ENCODE peak calls at places on chromosomes 2 and 18, in five cellular contexts. B is AG04450, S is AG10803, E is AG09309, G is A549. J is an unnamed sample.

GRCh38 chr18:79875931-79876461 is 75.5 kb downstream of the SLC66A2 start:
- DNase-seq in S (no peak), E (no peak), B (no peak), G (no peak), J (no peak)

GRCh38 chr2:238330391-238330790 is 10.1 kb downstream of the TRAF3IP1 start:
- DNase-seq in S (no peak), E (no peak), G (no peak), B (no peak), J (no peak)

GRCh38 chr2:25491003-25491696 is 149.4 kb upstream of the DNMT3A start:
- DNase-seq in B (no peak), S (peak), G (peak), E (peak), J (no peak)

GRCh38 chr2:224104668-224105386 is 65.7 kb upstream of the SERPINE2 start:
- DNase-seq in S (peak), E (no peak), G (no peak), B (no peak), J (no peak)

GRCh38 chr2:3807853-3808252 is 104.5 kb downstream of the DCDC2C start:
- DNase-seq in G (no peak), E (no peak), S (peak), B (peak), J (no peak)

GRCh38 chr2:72892506-72893173 is 5.4 kb downstream of the SPR start:
- DNase-seq in S (peak), E (no peak), G (peak), B (peak), J (peak)

GRCh38 chr2:26401739-26402541 is at the start of gene DRC1:
- DNase-seq in B (peak), G (peak), S (peak), E (peak), J (peak)

GRCh38 chr2:171687287-171688128 is at the start of gene DYNC1I2:
- DNase-seq in B (peak), G (peak), E (peak), S (peak), J (peak)

GRCh38 chr2:96839288-96839874 is 4.4 kb downstream of the ANKRD23 start:
- DNase-seq in G (no peak), S (peak), B (no peak), E (no peak), J (no peak)

GRCh38 chr2:162125138-162125537 is 26.9 kb downstream of the GCG start:
- DNase-seq in S (peak), B (no peak), E (no peak), G (no peak), J (no peak)

GRCh38 chr18:45589559-45590041 is 25.7 kb upstream of the SLC14A2 start:
- DNase-seq in S (peak), E (peak), B (peak), G (no peak), J (no peak)

GRCh38 chr2:66577331-66578041 is 142.6 kb downstream of the MEIS1 start:
- DNase-seq in B (no peak), E (no peak), G (peak), S (no peak), J (peak)

GRCh38 chr2:48230834-48231233 is 299.1 kb upstream of the STON1 start:
- DNase-seq in B (no peak), G (no peak), E (no peak), S (no peak), J (no peak)

GRCh38 chr2:215773728-215774127 is 239.6 kb downstream of the MREG start:
- DNase-seq in S (peak), B (peak), G (no peak), E (peak), J (no peak)

GRCh38 chr18:45058076-45058475 is 377.4 kb downstream of the SETBP1 start:
- DNase-seq in S (peak), B (no peak), G (no peak), E (no peak), J (no peak)

GRCh38 chr2:138922973-138923563 is 142.9 kb upstream of the NXPH2 start:
- DNase-seq in G (no peak), S (peak), B (no peak), E (no peak), J (no peak)

GRCh38 chr2:54166121-54166773 is 50.8 kb downstream of the ACYP2 start:
- DNase-seq in B (no peak), S (peak), G (no peak), E (no peak), J (no peak)

GRCh38 chr2:167550448-167550847 is 662.2 kb downstream of the XIRP2 start:
- DNase-seq in B (no peak), E (no peak), G (peak), S (no peak), J (no peak)

GRCh38 chr2:166092889-166093288 is 34.9 kb downstream of the SCN1A start:
- DNase-seq in G (no peak), E (no peak), S (peak), B (peak), J (no peak)

GRCh38 chr18:26702023-26702422 is 153.7 kb upstream of the KCTD1 start:
- DNase-seq in E (no peak), B (no peak), G (no peak), S (no peak), J (no peak)

GRCh38 chr2:129152514-129152913 is 827.0 kb upstream of the RAB6C start:
- DNase-seq in G (no peak), E (no peak), S (no peak), B (no peak), J (no peak)

GRCh38 chr2:179340678-179341077 is 76.0 kb upstream of the SESTD1 start:
- DNase-seq in S (peak), B (no peak), E (peak), G (no peak), J (peak)

GRCh38 chr2:131077182-131077846 is 15.9 kb downstream of the FAM168B start:
- DNase-seq in E (no peak), G (no peak), B (no peak), S (no peak), J (no peak)

GRCh38 chr2:4381049-4381448 is 677.7 kb downstream of the DCDC2C start:
- DNase-seq in E (no peak), B (no peak), G (no peak), S (no peak), J (no peak)

DNA sequence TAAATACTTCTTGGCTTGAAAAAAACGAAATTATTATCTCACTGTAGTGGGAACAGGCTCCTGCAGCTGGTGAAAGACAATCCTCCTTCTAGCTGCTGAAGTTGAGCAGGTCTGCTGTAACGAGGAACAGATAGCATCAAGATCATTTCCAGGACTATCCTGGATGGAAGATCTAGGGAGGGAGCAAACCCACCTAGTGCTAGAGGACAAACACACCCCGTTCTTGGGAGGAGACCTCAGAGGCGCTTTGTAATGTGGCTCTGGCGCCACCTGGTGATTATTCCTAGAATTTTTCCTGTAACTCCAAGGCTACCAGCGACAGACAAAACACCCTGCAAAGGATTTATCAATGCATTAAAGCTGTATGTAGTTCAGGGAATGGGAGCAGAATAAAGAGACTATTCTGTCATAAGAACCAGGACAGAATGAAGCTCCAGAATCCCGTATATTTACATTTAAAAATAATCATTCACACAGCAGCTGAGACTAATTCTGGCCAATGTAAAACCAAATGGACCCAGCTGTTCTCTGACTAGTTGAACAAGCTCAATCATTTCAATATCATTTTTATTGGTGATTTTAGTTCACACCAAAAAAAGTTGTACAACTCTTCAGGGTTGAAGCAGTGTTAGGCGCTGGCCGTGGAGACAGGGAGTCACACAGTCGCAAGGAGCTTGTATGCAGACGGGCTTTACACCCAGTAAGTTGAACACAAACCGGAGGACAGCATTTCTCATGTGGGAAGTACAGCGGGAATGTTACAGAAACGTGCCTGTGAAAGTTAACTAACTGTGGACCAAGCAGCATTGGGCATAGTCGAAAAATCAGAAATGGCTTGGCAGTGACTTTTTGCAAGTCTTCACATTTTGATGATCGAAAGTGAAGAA is 290.3 kb downstream of the TRIB2 start:
- DNase-seq in S (peak), G (peak), B (peak), E (peak), J (peak)
- TF ChIP-seq CTCF in S (peak), G (peak), B (peak), E (peak), J (peak)

GRCh38 chr2:176648691-176649297 is 379.6 kb downstream of the MTX2 start:
- DNase-seq in B (no peak), G (no peak), E (no peak), S (no peak), J (no peak)

GRCh38 chr2:176647325-176648155 is 378.3 kb downstream of the MTX2 start:
- DNase-seq in B (no peak), G (no peak), E (no peak), S (no peak), J (no peak)

GRCh38 chr2:176650811-176651559 is 381.7 kb downstream of the MTX2 start:
- DNase-seq in G (no peak), B (no peak), E (no peak), S (no peak), J (no peak)

GRCh38 chr2:176652300-176653182 is 383.3 kb downstream of the MTX2 start:
- DNase-seq in G (peak), S (peak), E (peak), B (peak), J (peak)

DNA sequence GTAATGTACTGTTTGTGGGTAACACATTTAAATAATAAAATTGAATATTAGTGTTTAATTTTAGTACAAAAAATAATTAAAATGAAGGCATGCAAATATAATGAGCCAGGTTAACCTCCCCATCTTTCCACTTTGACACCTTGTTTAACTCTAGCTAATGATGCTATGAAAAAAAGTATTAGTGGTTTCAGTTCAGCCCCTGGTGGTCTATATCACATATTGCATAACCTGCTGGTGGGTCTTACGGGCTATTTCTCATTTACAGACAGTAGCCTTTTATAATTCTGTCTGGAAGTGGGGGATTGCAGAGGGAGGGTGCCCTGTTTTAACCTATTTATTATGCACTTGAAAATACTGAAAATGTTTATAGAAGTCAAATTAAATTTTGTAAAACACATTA is 380.9 kb downstream of the MTX2 start:
- DNase-seq in S (no peak), G (no peak), B (no peak), E (no peak), J (no peak)
- TF ChIP-seq CTCF in S (peak), G (no peak), B (no peak), E (no peak), J (no peak)

GRCh38 chr2:15943378-15943851 is 3.1 kb downstream of the MYCN start:
- DNase-seq in G (peak), E (no peak), B (no peak), S (no peak), J (peak)
- TF ChIP-seq CTCF in G (peak), E (no peak), B (no peak), S (no peak), J (peak)

GRCh38 chr2:120476141-120476540 is 130.2 kb downstream of the INHBB start:
- DNase-seq in S (no peak), B (no peak), E (no peak), G (no peak), J (no peak)
- TF ChIP-seq CTCF in S (no peak), B (no peak), E (no peak), G (no peak), J (no peak)

GRCh38 chr18:35837922-35838496 is 134.5 kb upstream of the RMP24 start:
- DNase-seq in E (no peak), S (no peak), B (no peak), G (no peak), J (no peak)
- TF ChIP-seq CTCF in E (no peak), S (no peak), B (no peak), G (no peak), J (no peak)

GRCh38 chr2:9770006-9770307 is 73.3 kb upstream of the TAF1B start:
- DNase-seq in B (no peak), E (no peak), S (no peak), G (no peak), J (no peak)

GRCh38 chr2:9767656-9768281 is 75.5 kb upstream of the TAF1B start:
- DNase-seq in G (no peak), E (no peak), B (no peak), S (no peak), J (no peak)

GRCh38 chr2:9770308-9771100 is 72.8 kb upstream of the TAF1B start:
- DNase-seq in B (peak), E (no peak), G (peak), S (peak), J (peak)

GRCh38 chr2:9769171-9770005 is 73.9 kb upstream of the TAF1B start:
- DNase-seq in E (no peak), G (no peak), B (no peak), S (no peak), J (peak)

DNA sequence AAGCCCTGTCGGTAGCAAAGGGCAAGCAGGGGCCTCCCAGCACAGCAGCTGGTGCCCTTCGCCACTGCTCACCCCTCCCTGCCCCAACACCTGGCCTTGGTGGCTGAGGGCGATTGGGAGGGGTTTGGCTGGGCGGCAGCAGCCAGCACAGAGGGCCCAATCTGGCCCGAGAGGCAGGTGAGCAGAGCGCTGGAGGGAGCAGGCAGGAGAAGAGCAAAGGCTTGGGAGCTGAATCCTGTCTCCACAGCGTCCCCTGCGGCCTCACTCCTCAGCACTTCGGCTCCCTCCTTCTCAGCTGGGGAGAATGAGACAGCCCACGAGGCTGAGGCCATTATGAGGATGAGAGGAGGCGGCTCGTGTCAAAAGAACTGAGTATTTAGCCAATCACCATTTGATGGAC is 74.9 kb upstream of the TAF1B start:
- DNase-seq in G (no peak), B (no peak), E (no peak), S (no peak), J (no peak)
- TF ChIP-seq CTCF in G (no peak), B (peak), E (no peak), S (no peak), J (no peak)

J was measured in Calu3.